ENCODE peak calls at places on chromosome 19, in five cellular contexts. One of them, this sample, is unnamed.

GRCh38 chr19:5314012-5314906 is 26.4 kb downstream of the PTPRS start:
- DNase-seq in mammary epithelial cell: peak
- DNase-seq in effector memory CD4-positive, alpha-beta T cell: no peak
- DNase-seq in left ventricle myocardium inferior: no peak
- DNase-seq in IMR-90: peak
- DNase-seq in this sample: no peak

GRCh38 chr19:39563408-39563807 is 23.4 kb upstream of the EID2 start:
- DNase-seq in mammary epithelial cell: peak
- DNase-seq in effector memory CD4-positive, alpha-beta T cell: no peak
- DNase-seq in left ventricle myocardium inferior: no peak
- DNase-seq in IMR-90: peak
- DNase-seq in this sample: no peak

GRCh38 chr19:2612619-2613249 is 89.8 kb downstream of the GNG7 start:
- DNase-seq in mammary epithelial cell: no peak
- DNase-seq in effector memory CD4-positive, alpha-beta T cell: no peak
- DNase-seq in left ventricle myocardium inferior: peak
- DNase-seq in IMR-90: no peak
- DNase-seq in this sample: no peak

GRCh38 chr19:34480971-34481821 is at the start of gene WTIP:
- DNase-seq in mammary epithelial cell: peak
- DNase-seq in effector memory CD4-positive, alpha-beta T cell: no peak
- DNase-seq in left ventricle myocardium inferior: peak
- DNase-seq in IMR-90: peak
- DNase-seq in this sample: no peak

GRCh38 chr19:29299416-29300380 is 86.7 kb upstream of the UQCRFS1 start:
- DNase-seq in mammary epithelial cell: no peak
- DNase-seq in effector memory CD4-positive, alpha-beta T cell: no peak
- DNase-seq in left ventricle myocardium inferior: no peak
- DNase-seq in IMR-90: no peak
- DNase-seq in this sample: no peak

GRCh38 chr19:38252935-38253691 is 3.1 kb downstream of the PPP1R14A start:
- DNase-seq in mammary epithelial cell: no peak
- DNase-seq in effector memory CD4-positive, alpha-beta T cell: no peak
- DNase-seq in left ventricle myocardium inferior: peak
- DNase-seq in IMR-90: no peak
- DNase-seq in this sample: no peak

GRCh38 chr19:47036233-47036651 is 12.2 kb downstream of the TMEM160 start:
- DNase-seq in mammary epithelial cell: no peak
- DNase-seq in effector memory CD4-positive, alpha-beta T cell: no peak
- DNase-seq in left ventricle myocardium inferior: no peak
- DNase-seq in IMR-90: no peak
- DNase-seq in this sample: no peak

GRCh38 chr19:46784262-46785053 is 3.9 kb downstream of the SLC1A5 start:
- DNase-seq in mammary epithelial cell: peak
- DNase-seq in effector memory CD4-positive, alpha-beta T cell: peak
- DNase-seq in left ventricle myocardium inferior: peak
- DNase-seq in IMR-90: peak
- DNase-seq in this sample: peak

GRCh38 chr19:6092329-6093286 is 17.7 kb downstream of the RFX2 start:
- DNase-seq in mammary epithelial cell: peak
- DNase-seq in effector memory CD4-positive, alpha-beta T cell: no peak
- DNase-seq in left ventricle myocardium inferior: peak
- DNase-seq in IMR-90: peak
- DNase-seq in this sample: no peak

GRCh38 chr19:55189424-55189823 is 9.3 kb upstream of the SYT5 start:
- DNase-seq in mammary epithelial cell: peak
- DNase-seq in effector memory CD4-positive, alpha-beta T cell: no peak
- DNase-seq in left ventricle myocardium inferior: peak
- DNase-seq in IMR-90: peak
- DNase-seq in this sample: no peak

GRCh38 chr19:45179063-45179847 is 671 bp downstream of the BLOC1S3 start:
- DNase-seq in mammary epithelial cell: peak
- DNase-seq in effector memory CD4-positive, alpha-beta T cell: peak
- DNase-seq in left ventricle myocardium inferior: no peak
- DNase-seq in IMR-90: peak
- DNase-seq in this sample: no peak

GRCh38 chr19:5037936-5038335 is 69.0 kb downstream of the KDM4B start:
- DNase-seq in mammary epithelial cell: no peak
- DNase-seq in effector memory CD4-positive, alpha-beta T cell: no peak
- DNase-seq in left ventricle myocardium inferior: no peak
- DNase-seq in IMR-90: no peak
- DNase-seq in this sample: no peak

GRCh38 chr19:16888629-16889371 is at the start of gene F2RL3:
- DNase-seq in mammary epithelial cell: no peak
- DNase-seq in effector memory CD4-positive, alpha-beta T cell: no peak
- DNase-seq in left ventricle myocardium inferior: peak
- DNase-seq in IMR-90: peak
- DNase-seq in this sample: peak

GRCh38 chr19:55210120-55210493 is 806 bp upstream of the PTPRH start:
- DNase-seq in mammary epithelial cell: peak
- DNase-seq in effector memory CD4-positive, alpha-beta T cell: no peak
- DNase-seq in left ventricle myocardium inferior: no peak
- DNase-seq in IMR-90: peak
- DNase-seq in this sample: no peak

GRCh38 chr19:46605356-46605821 is 4.3 kb downstream of the CALM3 start:
- DNase-seq in mammary epithelial cell: no peak
- DNase-seq in effector memory CD4-positive, alpha-beta T cell: no peak
- DNase-seq in left ventricle myocardium inferior: no peak
- DNase-seq in IMR-90: no peak
- DNase-seq in this sample: no peak

GRCh38 chr19:11063434-11063833 is 25.8 kb upstream of the LDLR start:
- DNase-seq in mammary epithelial cell: no peak
- DNase-seq in effector memory CD4-positive, alpha-beta T cell: no peak
- DNase-seq in left ventricle myocardium inferior: no peak
- DNase-seq in IMR-90: no peak
- DNase-seq in this sample: no peak
- H3K4me3 ChIP-seq in mammary epithelial cell: no peak
- H3K4me3 ChIP-seq in effector memory CD4-positive, alpha-beta T cell: no peak
- H3K4me3 ChIP-seq in left ventricle myocardium inferior: no peak
- H3K4me3 ChIP-seq in IMR-90: no peak
- H3K4me3 ChIP-seq in this sample: no peak

DNA sequence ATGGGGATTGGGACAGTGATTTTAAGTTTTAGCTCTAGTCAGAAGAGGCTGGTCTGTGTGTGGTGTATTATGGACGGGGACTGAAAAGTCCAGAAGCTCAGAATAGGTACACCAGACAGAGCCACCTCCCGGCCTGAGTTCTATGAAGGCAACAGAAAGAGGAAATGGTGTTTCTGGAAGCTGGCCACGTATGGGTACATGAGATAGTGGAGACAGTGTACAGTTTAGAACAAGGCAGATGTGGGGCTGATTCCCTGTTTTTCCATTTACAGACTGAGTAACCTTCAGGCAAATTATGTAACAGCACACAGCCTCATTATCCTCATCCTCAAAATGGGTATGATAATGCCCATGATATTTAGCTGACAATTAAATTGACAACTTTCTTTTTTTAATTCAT is 1.3 kb downstream of the ZNF175 start:
- DNase-seq in mammary epithelial cell: no peak
- DNase-seq in effector memory CD4-positive, alpha-beta T cell: no peak
- DNase-seq in left ventricle myocardium inferior: no peak
- DNase-seq in IMR-90: peak
- DNase-seq in this sample: no peak
- H3K4me3 ChIP-seq in mammary epithelial cell: no peak
- H3K4me3 ChIP-seq in effector memory CD4-positive, alpha-beta T cell: no peak
- H3K4me3 ChIP-seq in left ventricle myocardium inferior: peak
- H3K4me3 ChIP-seq in IMR-90: peak
- H3K4me3 ChIP-seq in this sample: peak

GRCh38 chr19:48481846-48482639 is 12.9 kb downstream of the CYTH2 start:
- DNase-seq in mammary epithelial cell: no peak
- DNase-seq in effector memory CD4-positive, alpha-beta T cell: no peak
- DNase-seq in left ventricle myocardium inferior: no peak
- DNase-seq in IMR-90: no peak
- DNase-seq in this sample: no peak
- H3K4me3 ChIP-seq in mammary epithelial cell: no peak
- H3K4me3 ChIP-seq in effector memory CD4-positive, alpha-beta T cell: no peak
- H3K4me3 ChIP-seq in left ventricle myocardium inferior: no peak
- H3K4me3 ChIP-seq in IMR-90: no peak
- H3K4me3 ChIP-seq in this sample: no peak

GRCh38 chr19:861756-862528 is 2.5 kb downstream of the CFD start:
- DNase-seq in mammary epithelial cell: peak
- DNase-seq in effector memory CD4-positive, alpha-beta T cell: peak
- DNase-seq in left ventricle myocardium inferior: no peak
- DNase-seq in IMR-90: no peak
- DNase-seq in this sample: peak
- H3K4me3 ChIP-seq in mammary epithelial cell: no peak
- H3K4me3 ChIP-seq in effector memory CD4-positive, alpha-beta T cell: no peak
- H3K4me3 ChIP-seq in left ventricle myocardium inferior: peak
- H3K4me3 ChIP-seq in IMR-90: no peak
- H3K4me3 ChIP-seq in this sample: no peak

DNA sequence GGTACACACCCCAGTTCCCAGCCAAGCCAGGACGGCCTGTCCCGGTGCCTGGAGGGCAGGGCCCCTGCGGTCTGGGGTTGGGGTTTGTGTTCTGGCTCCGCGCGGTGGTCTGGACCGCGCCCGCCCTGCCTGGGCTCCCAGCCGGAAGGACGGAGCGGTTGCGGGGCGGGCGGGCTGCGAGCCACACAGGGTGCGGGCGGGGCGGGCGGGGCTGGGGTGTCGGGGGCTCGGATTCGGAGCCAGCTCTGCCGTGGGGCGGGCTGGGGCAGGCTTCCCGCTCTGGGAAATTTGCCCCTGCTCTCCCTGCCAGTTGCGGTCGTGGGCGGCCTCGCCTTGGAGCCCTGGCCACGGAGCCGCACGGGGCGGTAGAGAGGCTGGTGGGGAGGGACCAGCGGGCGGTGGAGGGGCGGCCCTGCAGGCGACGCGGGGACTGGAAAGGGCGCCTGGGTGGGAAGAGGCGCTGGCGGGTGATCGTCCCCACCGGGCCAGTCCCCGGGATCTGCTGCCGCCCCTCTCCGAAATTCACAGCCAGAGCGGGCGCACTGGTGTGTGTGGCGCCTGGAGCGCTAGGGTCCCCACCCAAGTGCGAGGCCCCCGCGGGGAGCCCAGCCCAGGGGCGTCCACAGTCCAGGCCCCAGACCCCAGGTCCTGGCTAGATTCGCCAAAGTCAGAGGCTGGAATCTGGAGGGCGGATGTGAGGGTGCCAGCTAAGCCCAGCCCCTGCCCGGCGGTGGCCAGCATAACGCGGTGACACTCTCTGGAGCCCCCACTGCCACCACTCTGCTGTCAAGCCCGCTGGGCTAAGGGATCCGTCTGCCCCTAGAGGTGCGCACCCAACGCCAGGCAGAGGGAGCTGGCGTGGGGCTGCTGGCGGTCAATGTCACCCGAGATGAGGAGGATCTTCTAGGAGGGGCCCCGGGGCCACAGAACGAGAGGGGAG is 11.0 kb upstream of the ZNF492 start:
- DNase-seq in mammary epithelial cell: no peak
- DNase-seq in effector memory CD4-positive, alpha-beta T cell: no peak
- DNase-seq in left ventricle myocardium inferior: no peak
- DNase-seq in IMR-90: no peak
- DNase-seq in this sample: no peak
- H3K4me3 ChIP-seq in mammary epithelial cell: no peak
- H3K4me3 ChIP-seq in effector memory CD4-positive, alpha-beta T cell: no peak
- H3K4me3 ChIP-seq in left ventricle myocardium inferior: peak
- H3K4me3 ChIP-seq in IMR-90: no peak
- H3K4me3 ChIP-seq in this sample: no peak

GRCh38 chr19:13978721-13979191 is 26.4 kb downstream of the DCAF15 start:
- DNase-seq in mammary epithelial cell: no peak
- DNase-seq in effector memory CD4-positive, alpha-beta T cell: no peak
- DNase-seq in left ventricle myocardium inferior: no peak
- DNase-seq in IMR-90: no peak
- DNase-seq in this sample: no peak

GRCh38 chr19:13977803-13978202 is 25.5 kb downstream of the DCAF15 start:
- DNase-seq in mammary epithelial cell: no peak
- DNase-seq in effector memory CD4-positive, alpha-beta T cell: no peak
- DNase-seq in left ventricle myocardium inferior: no peak
- DNase-seq in IMR-90: no peak
- DNase-seq in this sample: no peak

GRCh38 chr19:13979224-13979623 is 26.9 kb downstream of the RFX1 start:
- DNase-seq in mammary epithelial cell: no peak
- DNase-seq in effector memory CD4-positive, alpha-beta T cell: no peak
- DNase-seq in left ventricle myocardium inferior: no peak
- DNase-seq in IMR-90: no peak
- DNase-seq in this sample: no peak

GRCh38 chr19:13979686-13980085 is 26.4 kb downstream of the RFX1 start:
- DNase-seq in mammary epithelial cell: no peak
- DNase-seq in effector memory CD4-positive, alpha-beta T cell: no peak
- DNase-seq in left ventricle myocardium inferior: no peak
- DNase-seq in IMR-90: no peak
- DNase-seq in this sample: no peak

GRCh38 chr19:13978306-13978705 is 26.0 kb downstream of the DCAF15 start:
- DNase-seq in mammary epithelial cell: no peak
- DNase-seq in effector memory CD4-positive, alpha-beta T cell: no peak
- DNase-seq in left ventricle myocardium inferior: peak
- DNase-seq in IMR-90: no peak
- DNase-seq in this sample: no peak
- H3K4me3 ChIP-seq in mammary epithelial cell: no peak
- H3K4me3 ChIP-seq in effector memory CD4-positive, alpha-beta T cell: no peak
- H3K4me3 ChIP-seq in left ventricle myocardium inferior: peak
- H3K4me3 ChIP-seq in IMR-90: no peak
- H3K4me3 ChIP-seq in this sample: no peak

GRCh38 chr19:10419646-10420443 is 493 bp upstream of the PDE4A start:
- DNase-seq in mammary epithelial cell: peak
- DNase-seq in effector memory CD4-positive, alpha-beta T cell: no peak
- DNase-seq in left ventricle myocardium inferior: no peak
- DNase-seq in IMR-90: peak
- DNase-seq in this sample: peak
- H3K4me3 ChIP-seq in mammary epithelial cell: no peak
- H3K4me3 ChIP-seq in effector memory CD4-positive, alpha-beta T cell: peak
- H3K4me3 ChIP-seq in left ventricle myocardium inferior: peak
- H3K4me3 ChIP-seq in IMR-90: peak
- H3K4me3 ChIP-seq in this sample: peak